ENCODE peak calls at places on chromosomes 1 and 21, in eight cellular contexts. T is upper lobe of right lung, R is adrenal gland, Q is fibroblast of lung, C is tibial artery, D is heart left ventricle, X is left ventricle myocardium inferior, P is heart right ventricle. F is an unnamed sample. For H3K4me1, the result is how much of the 10 kb centered on the place peaks cover.

GRCh38 chr1:228821252-228821651 is 86.0 kb downstream of the RHOU start:
- DNase-seq in P (no peak), D (no peak), Q (no peak), X (no peak), R (no peak), C (no peak), T (no peak), F (no peak)

GRCh38 chr1:43414634-43415223 is 25.0 kb downstream of the SZT2 start:
- DNase-seq in Q (peak), R (peak), P (peak), T (no peak), X (peak), C (no peak), D (peak), F (peak)

GRCh38 chr1:116161877-116162390 is 50.7 kb downstream of the MAB21L3 start:
- DNase-seq in T (no peak), R (no peak), Q (no peak), C (no peak), P (no peak), X (no peak), D (no peak), F (no peak)

GRCh38 chr1:2412395-2412772 is at the start of gene PEX10:
- DNase-seq in C (peak), P (peak), R (peak), D (peak), X (peak), Q (peak), T (peak), F (peak)

GRCh38 chr1:2135866-2136265 is 58.7 kb downstream of the FAAP20 start:
- DNase-seq in X (peak), D (no peak), P (no peak), T (peak), Q (no peak), C (peak), R (no peak), F (no peak)

GRCh38 chr1:12078938-12079861 is 16.1 kb downstream of the TNFRSF8 start:
- DNase-seq in R (peak), T (no peak), P (peak), X (no peak), C (no peak), Q (peak), D (no peak), F (no peak)

GRCh38 chr1:157363660-157364140 is 188.6 kb downstream of the FCRL5 start:
- DNase-seq in Q (peak), X (no peak), D (no peak), P (no peak), C (no peak), T (no peak), R (peak), F (no peak)

GRCh38 chr1:12636098-12636950 is 7.6 kb upstream of the AADACL4 start:
- DNase-seq in T (no peak), R (peak), C (peak), P (peak), Q (peak), X (peak), D (peak), F (peak)

GRCh38 chr1:152244576-152244975 is 20.6 kb upstream of the HRNR start:
- DNase-seq in X (no peak), D (no peak), R (no peak), C (no peak), T (no peak), Q (peak), P (no peak), F (no peak)

GRCh38 chr21:17352937-17353655 is 159.7 kb upstream of the CXADR start:
- DNase-seq in T (no peak), C (no peak), X (no peak), R (no peak), D (no peak), P (no peak), Q (no peak), F (no peak)

GRCh38 chr1:244097523-244098390 is 46.7 kb downstream of the ZBTB18 start:
- DNase-seq in P (no peak), R (no peak), Q (no peak), C (no peak), T (no peak), D (no peak), X (no peak), F (no peak)

GRCh38 chr1:4071675-4072074 is 171.6 kb upstream of the C1orf174 start:
- DNase-seq in T (peak), P (no peak), C (peak), R (no peak), X (no peak), D (no peak), Q (no peak), F (no peak)

GRCh38 chr21:44706706-44707615 is 4.4 kb downstream of the TSPEAR start:
- DNase-seq in X (no peak), Q (no peak), P (no peak), C (peak), D (no peak), R (peak), T (no peak), F (no peak)

GRCh38 chr1:176987016-176987415 is 177.5 kb downstream of the ASTN1 start:
- DNase-seq in R (no peak), D (no peak), T (no peak), P (no peak), X (no peak), Q (peak), C (no peak), F (no peak)

GRCh38 chr1:37666241-37666867 is 26.0 kb upstream of the CDCA8 start:
- DNase-seq in P (no peak), X (no peak), C (no peak), Q (no peak), T (no peak), D (no peak), R (no peak), F (no peak)

GRCh38 chr1:21335750-21336168 is 45.5 kb upstream of the ECE1 start:
- DNase-seq in X (no peak), P (no peak), R (peak), Q (no peak), T (no peak), C (no peak), D (no peak), F (no peak)

GRCh38 chr21:29719561-29719960 is 220.2 kb downstream of the GRIK1 start:
- DNase-seq in Q (no peak), C (no peak), X (no peak), R (no peak), P (no peak), D (no peak), T (no peak), F (no peak)

GRCh38 chr21:35521852-35522505 is 472.9 kb upstream of the RUNX1 start:
- DNase-seq in T (no peak), Q (no peak), D (no peak), P (no peak), R (no peak), X (no peak), C (no peak), F (no peak)

GRCh38 chr21:36064085-36064460 is 3.7 kb upstream of the SETD4 start:
- DNase-seq in D (no peak), R (no peak), C (no peak), T (no peak), X (no peak), Q (no peak), P (no peak), F (no peak)

GRCh38 chr1:26994772-26995625 is 1.5 kb downstream of the TRNP1 start:
- DNase-seq in D (no peak), X (no peak), R (no peak), P (no peak), T (no peak), C (no peak), Q (no peak), F (no peak)

GRCh38 chr1:207997486-207998268 is 86.8 kb upstream of the CD34 start:
- DNase-seq in D (peak), T (peak), X (peak), C (peak), Q (peak), R (peak), P (peak), F (peak)

GRCh38 chr1:112431038-112431437 is 35.0 kb downstream of the CTTNBP2NL start:
- DNase-seq in X (no peak), C (no peak), D (no peak), Q (no peak), P (no peak), R (no peak), T (no peak), F (no peak)

GRCh38 chr1:238777551-238777950 is 608.8 kb upstream of the CHRM3 start:
- DNase-seq in C (no peak), P (no peak), R (no peak), Q (peak), T (no peak), X (no peak), D (no peak), F (no peak)

GRCh38 chr1:173429517-173430477 is 47.3 kb upstream of the PRDX6 start:
- DNase-seq in Q (peak), R (peak), X (peak), P (peak), D (peak), T (peak), C (peak), F (peak)

GRCh38 chr1:226640288-226640687 is 91.7 kb downstream of the STUM start:
- DNase-seq in C (no peak), D (no peak), T (no peak), X (no peak), Q (no peak), P (no peak), R (no peak), F (no peak)

GRCh38 chr1:218584418-218585155 is 239.5 kb downstream of the TGFB2 start:
- DNase-seq in D (no peak), R (no peak), T (no peak), P (no peak), Q (peak), X (no peak), C (no peak), F (no peak)

GRCh38 chr21:25813917-25814316 is 79.1 kb downstream of the GABPA start:
- DNase-seq in T (no peak), D (no peak), C (no peak), Q (no peak), X (no peak), R (no peak), P (no peak), F (no peak)

GRCh38 chr1:53721088-53721487 is 17.9 kb downstream of the GLIS1 start:
- DNase-seq in C (no peak), Q (no peak), R (no peak), X (no peak), P (no peak), D (no peak), T (no peak), F (no peak)

GRCh38 chr1:227917081-227917950 is 30.4 kb downstream of the WNT9A start:
- DNase-seq in R (no peak), X (no peak), C (no peak), D (no peak), T (no peak), Q (no peak), P (no peak), F (no peak)

DNA sequence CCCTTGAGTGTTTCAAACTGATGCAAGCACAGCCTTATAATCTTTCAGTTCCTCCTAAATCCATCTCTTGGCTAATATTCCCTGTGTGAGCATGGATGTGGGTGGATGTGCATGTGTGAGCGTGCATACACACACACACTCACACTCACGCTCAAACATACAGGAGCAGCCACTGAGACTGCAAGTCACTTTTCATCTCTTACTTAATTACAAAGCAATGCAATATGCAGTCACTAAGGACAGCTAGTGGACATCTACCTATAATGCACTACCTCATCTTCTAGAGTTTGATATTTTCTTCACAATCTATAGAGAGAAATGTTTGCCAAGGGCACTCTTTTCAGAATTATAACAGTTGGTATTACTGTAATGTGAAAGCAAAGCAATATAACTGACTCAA is 1.4 kb downstream of the ESRRG start:
- DNase-seq in Q (no peak), T (no peak), R (no peak), D (no peak), C (no peak), X (no peak), P (no peak), F (peak)
- TF ChIP-seq CTCF in Q (no peak), T (no peak), R (no peak), D (no peak), C (no peak), X (no peak), P (no peak), F (no peak)

DNA sequence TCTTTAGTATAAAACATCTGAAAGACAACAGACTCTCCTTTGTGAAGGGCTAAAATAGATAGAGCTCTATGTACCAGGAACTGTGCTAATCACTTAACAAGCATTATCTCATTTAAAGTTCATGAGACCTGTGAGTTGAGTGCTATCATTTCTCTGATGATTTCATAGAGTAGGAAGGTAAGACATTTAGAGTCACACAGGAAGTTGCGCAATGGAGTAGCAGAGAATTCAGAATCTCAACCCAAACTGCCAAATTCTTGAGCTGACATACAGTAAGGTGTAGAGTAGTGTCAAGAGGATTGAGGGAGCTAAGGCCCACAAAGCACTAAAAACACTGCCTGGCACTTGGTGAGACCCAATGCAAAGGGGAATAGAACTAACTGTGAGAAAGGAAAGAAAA is 384.3 kb downstream of the NTNG1 start:
- DNase-seq in T (no peak), C (no peak), Q (peak), R (no peak), P (no peak), X (no peak), D (no peak), F (no peak)
- H3K4me1 ChIP-seq in T (under half), C (under half), Q (under half), R (under half), P (under half), X (under half), D (under half), F (under half)

GRCh38 chr1:213727853-213728592 is 259.8 kb upstream of the PROX1 start:
- DNase-seq in Q (no peak), P (no peak), R (no peak), T (no peak), X (no peak), C (no peak), D (no peak), F (no peak)

GRCh38 chr1:213720032-213720431 is 267.7 kb upstream of the PROX1 start:
- DNase-seq in Q (no peak), X (no peak), D (no peak), P (no peak), R (no peak), T (no peak), C (no peak), F (no peak)

GRCh38 chr1:213728593-213729536 is 258.9 kb upstream of the PROX1 start:
- DNase-seq in X (no peak), C (no peak), T (no peak), R (no peak), P (no peak), Q (no peak), D (no peak), F (no peak)

GRCh38 chr1:213723187-213723586 is 264.6 kb upstream of the PROX1 start:
- DNase-seq in T (no peak), P (no peak), X (no peak), D (no peak), Q (no peak), C (no peak), R (no peak), F (no peak)

GRCh38 chr1:213724640-213725536 is 262.9 kb upstream of the PROX1 start:
- DNase-seq in Q (peak), X (peak), R (peak), C (no peak), T (no peak), P (no peak), D (no peak), F (no peak)
- TF ChIP-seq CTCF in Q (no peak), X (no peak), R (no peak), C (no peak), T (no peak), P (no peak), D (no peak), F (no peak)

DNA sequence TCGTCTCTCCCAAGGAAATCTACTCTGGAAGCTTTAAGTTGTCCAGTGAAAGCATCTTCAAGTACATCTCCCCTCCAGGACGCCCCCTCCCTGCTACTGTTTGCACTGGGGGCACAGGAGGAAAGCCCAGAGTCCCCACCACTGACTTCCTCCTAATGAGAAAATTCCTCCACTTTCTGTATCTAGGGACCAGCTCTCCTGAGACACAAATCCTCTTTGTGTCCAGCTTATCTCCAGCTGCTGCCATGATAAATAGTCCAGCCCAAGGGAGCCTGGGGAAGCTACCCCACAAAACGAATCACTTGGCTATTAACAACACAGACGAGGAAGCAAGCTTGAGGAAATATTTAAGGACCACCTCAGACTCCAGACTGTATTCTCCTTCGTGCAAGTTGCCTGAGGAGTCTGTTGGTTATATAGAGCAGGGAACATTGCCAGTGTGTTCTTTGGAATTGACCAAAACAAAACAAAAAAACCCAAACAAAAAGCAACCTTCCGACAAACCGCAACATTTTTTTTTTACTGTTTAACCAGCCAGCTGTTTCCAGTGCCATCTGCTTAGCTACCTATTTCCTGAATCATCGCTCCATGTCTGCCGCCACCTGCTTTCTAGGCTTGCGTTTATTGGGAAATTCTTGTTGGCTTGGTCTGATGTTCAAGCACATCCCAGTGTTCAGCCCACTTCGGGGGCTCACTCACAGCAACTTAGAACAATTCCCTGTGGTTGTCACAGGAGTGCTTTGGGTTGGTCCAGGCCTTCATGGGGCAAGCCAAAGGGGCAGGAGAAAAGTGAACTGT is 7.7 kb downstream of the C1orf226 start:
- DNase-seq in D (no peak), X (no peak), C (peak), Q (peak), R (no peak), P (no peak), T (no peak), F (no peak)
- H3K4me1 ChIP-seq in D (under half), X (under half), C (under half), Q (under half), R (under half), P (under half), T (under half), F (under half)

GRCh38 chr1:70487910-70488665 is 77.0 kb downstream of the CTH start:
- DNase-seq in R (peak), Q (peak), X (no peak), D (no peak), C (no peak), T (no peak), P (peak), F (no peak)
- TF ChIP-seq CTCF in R (peak), Q (peak), X (peak), D (peak), C (no peak), T (peak), P (peak), F (peak)

DNA sequence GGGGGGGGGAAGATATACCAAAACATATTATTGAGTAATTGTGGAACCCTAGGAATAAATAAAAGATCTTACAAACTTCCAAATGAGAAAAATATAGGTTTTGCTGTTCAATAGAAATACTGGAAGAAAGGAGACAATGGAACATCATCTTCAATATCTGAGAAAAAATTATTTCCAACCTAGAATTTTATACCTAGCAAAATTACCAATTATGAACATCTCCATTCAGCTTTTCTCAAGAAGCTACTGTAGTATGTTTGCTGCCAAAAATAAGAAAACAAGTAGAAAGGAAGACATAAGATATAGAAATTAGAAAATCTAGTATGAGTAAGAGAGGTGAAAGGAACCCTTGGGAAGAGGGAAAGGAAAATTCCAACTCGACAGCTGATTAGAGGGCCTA is 84.0 kb downstream of the GPR52 start:
- DNase-seq in P (no peak), R (no peak), D (no peak), X (no peak), Q (no peak), C (no peak), T (no peak), F (no peak)
- H3K4me1 ChIP-seq in P (under half), R (under half), D (under half), X (under half), Q (under half), C (under half), T (under half), F (under half)

GRCh38 chr1:100542264-100542663 is 4.3 kb downstream of the GPR88 start:
- DNase-seq in Q (no peak), C (no peak), D (no peak), X (no peak), T (no peak), P (no peak), R (no peak), F (no peak)

GRCh38 chr1:100539836-100540536 is 2.0 kb downstream of the GPR88 start:
- DNase-seq in D (no peak), Q (peak), R (peak), C (no peak), P (no peak), X (peak), T (peak), F (no peak)

GRCh38 chr1:100536031-100536430 is 1.9 kb upstream of the GPR88 start:
- DNase-seq in P (no peak), R (no peak), C (no peak), Q (no peak), D (no peak), X (no peak), T (no peak), F (no peak)

GRCh38 chr1:100535264-100535663 is 2.7 kb upstream of the GPR88 start:
- DNase-seq in P (no peak), T (no peak), C (no peak), Q (no peak), X (no peak), R (no peak), D (no peak), F (no peak)

DNA sequence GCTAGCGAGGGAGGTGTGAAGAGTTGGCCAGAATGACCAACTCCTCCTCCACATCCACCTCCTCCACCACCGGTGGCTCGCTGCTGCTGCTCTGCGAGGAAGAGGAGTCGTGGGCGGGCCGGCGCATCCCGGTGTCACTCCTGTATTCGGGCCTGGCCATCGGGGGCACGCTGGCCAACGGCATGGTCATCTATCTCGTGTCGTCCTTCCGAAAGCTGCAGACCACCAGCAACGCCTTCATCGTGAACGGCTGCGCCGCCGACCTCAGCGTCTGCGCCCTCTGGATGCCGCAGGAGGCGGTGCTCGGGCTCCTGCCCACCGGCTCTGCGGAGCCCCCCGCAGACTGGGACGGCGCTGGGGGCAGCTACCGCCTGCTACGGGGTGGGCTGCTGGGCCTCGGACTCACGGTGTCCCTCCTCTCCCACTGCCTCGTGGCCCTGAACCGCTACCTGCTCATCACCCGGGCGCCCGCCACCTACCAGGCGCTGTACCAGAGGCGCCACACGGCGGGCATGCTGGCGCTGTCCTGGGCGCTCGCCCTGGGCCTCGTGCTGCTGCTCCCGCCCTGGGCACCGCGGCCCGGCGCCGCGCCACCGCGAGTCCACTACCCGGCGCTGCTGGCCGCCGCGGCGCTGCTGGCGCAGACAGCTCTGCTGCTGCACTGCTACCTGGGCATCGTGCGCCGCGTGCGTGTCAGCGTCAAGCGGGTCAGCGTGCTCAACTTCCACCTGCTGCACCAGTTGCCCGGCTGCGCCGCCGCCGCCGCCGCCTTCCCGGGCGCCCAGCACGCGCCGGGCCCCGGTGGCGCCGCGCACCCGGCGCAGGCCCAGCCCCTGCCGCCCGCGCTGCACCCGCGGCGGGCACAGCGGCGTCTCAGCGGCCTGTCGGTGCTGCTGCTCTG is 1.2 kb downstream of the GPR88 start:
- DNase-seq in X (peak), R (no peak), T (peak), P (no peak), D (no peak), Q (peak), C (no peak), F (no peak)
- TF ChIP-seq CTCF in X (peak), R (peak), T (no peak), P (peak), D (peak), Q (no peak), C (no peak), F (no peak)